ENCODE peak calls at places on chromosomes 3 and 15, in six cellular contexts. One of them, this sample, is unnamed.

GRCh38 chr3:151769175-151769574 is 35.4 kb downstream of the AADACL2 start:
- DNase-seq in tibial artery: no peak
- DNase-seq in AG04449: no peak
- DNase-seq in testis: no peak
- DNase-seq in CD8-positive, alpha-beta T cell: no peak
- DNase-seq in IMR-90: no peak
- DNase-seq in this sample: no peak

GRCh38 chr3:184381261-184382224 is 1.7 kb downstream of the CHRD start:
- DNase-seq in tibial artery: peak
- DNase-seq in AG04449: no peak
- DNase-seq in testis: no peak
- DNase-seq in CD8-positive, alpha-beta T cell: no peak
- DNase-seq in IMR-90: no peak
- DNase-seq in this sample: no peak

GRCh38 chr3:42033741-42034140 is 57.4 kb upstream of the TRAK1 start:
- DNase-seq in tibial artery: no peak
- DNase-seq in AG04449: no peak
- DNase-seq in testis: no peak
- DNase-seq in CD8-positive, alpha-beta T cell: no peak
- DNase-seq in IMR-90: peak
- DNase-seq in this sample: no peak

GRCh38 chr3:64207289-64208086 is 17.8 kb downstream of the PRICKLE2 start:
- DNase-seq in tibial artery: no peak
- DNase-seq in AG04449: no peak
- DNase-seq in testis: peak
- DNase-seq in CD8-positive, alpha-beta T cell: no peak
- DNase-seq in IMR-90: peak
- DNase-seq in this sample: no peak

GRCh38 chr15:81493246-81493645 is 119.2 kb upstream of the TMC3 start:
- DNase-seq in tibial artery: no peak
- DNase-seq in AG04449: no peak
- DNase-seq in testis: no peak
- DNase-seq in CD8-positive, alpha-beta T cell: no peak
- DNase-seq in IMR-90: no peak
- DNase-seq in this sample: no peak

GRCh38 chr3:149576071-149576564 is 81.7 kb downstream of the WWTR1 start:
- DNase-seq in tibial artery: no peak
- DNase-seq in AG04449: peak
- DNase-seq in testis: no peak
- DNase-seq in CD8-positive, alpha-beta T cell: no peak
- DNase-seq in IMR-90: peak
- DNase-seq in this sample: peak

GRCh38 chr3:143267984-143268383 is 148.4 kb downstream of the CHST2 start:
- DNase-seq in tibial artery: no peak
- DNase-seq in AG04449: no peak
- DNase-seq in testis: no peak
- DNase-seq in CD8-positive, alpha-beta T cell: no peak
- DNase-seq in IMR-90: no peak
- DNase-seq in this sample: peak

GRCh38 chr3:112459750-112460149 is 39.5 kb downstream of the BTLA start:
- DNase-seq in tibial artery: no peak
- DNase-seq in AG04449: no peak
- DNase-seq in testis: no peak
- DNase-seq in CD8-positive, alpha-beta T cell: no peak
- DNase-seq in IMR-90: no peak
- DNase-seq in this sample: no peak

GRCh38 chr3:101685870-101686307 is 629 bp downstream of the RPL24 start:
- DNase-seq in tibial artery: no peak
- DNase-seq in AG04449: no peak
- DNase-seq in testis: no peak
- DNase-seq in CD8-positive, alpha-beta T cell: no peak
- DNase-seq in IMR-90: no peak
- DNase-seq in this sample: no peak

GRCh38 chr3:101689291-101689690 is 2.8 kb upstream of the RPL24 start:
- DNase-seq in tibial artery: no peak
- DNase-seq in AG04449: no peak
- DNase-seq in testis: no peak
- DNase-seq in CD8-positive, alpha-beta T cell: no peak
- DNase-seq in IMR-90: no peak
- DNase-seq in this sample: no peak

GRCh38 chr3:101687142-101687931 is 819 bp upstream of the RPL24 start:
- DNase-seq in tibial artery: no peak
- DNase-seq in AG04449: no peak
- DNase-seq in testis: peak
- DNase-seq in CD8-positive, alpha-beta T cell: no peak
- DNase-seq in IMR-90: no peak
- DNase-seq in this sample: no peak

GRCh38 chr3:101680466-101680865 is 3.5 kb upstream of the ZBTB11 start:
- DNase-seq in tibial artery: no peak
- DNase-seq in AG04449: no peak
- DNase-seq in testis: no peak
- DNase-seq in CD8-positive, alpha-beta T cell: no peak
- DNase-seq in IMR-90: no peak
- DNase-seq in this sample: no peak

DNA sequence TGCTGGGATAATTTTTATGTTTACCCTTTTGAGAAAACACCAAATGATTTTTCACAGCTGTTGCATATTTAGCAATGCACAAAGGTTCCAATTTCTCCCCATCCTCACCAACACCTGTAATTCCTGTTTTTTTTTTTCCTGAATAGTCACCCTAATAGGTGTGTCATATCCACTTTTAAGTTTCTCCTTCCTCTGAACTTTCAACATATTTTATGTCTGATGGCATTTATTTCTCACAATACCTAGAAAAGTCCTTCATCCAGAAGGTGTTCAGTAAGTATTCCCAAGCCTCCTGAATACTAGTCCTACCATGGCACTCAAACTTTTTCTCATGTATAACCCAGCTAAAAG is 1.5 kb downstream of the RPL24 start:
- DNase-seq in tibial artery: no peak
- DNase-seq in AG04449: no peak
- DNase-seq in testis: no peak
- DNase-seq in CD8-positive, alpha-beta T cell: no peak
- DNase-seq in IMR-90: no peak
- DNase-seq in this sample: no peak
- H3K4me3 ChIP-seq in tibial artery: peak
- H3K4me3 ChIP-seq in AG04449: peak
- H3K4me3 ChIP-seq in testis: peak
- H3K4me3 ChIP-seq in CD8-positive, alpha-beta T cell: peak
- H3K4me3 ChIP-seq in IMR-90: peak
- H3K4me3 ChIP-seq in this sample: peak

GRCh38 chr3:145972851-145973250 is 188.1 kb downstream of the PLOD2 start:
- DNase-seq in tibial artery: no peak
- DNase-seq in AG04449: no peak
- DNase-seq in testis: no peak
- DNase-seq in CD8-positive, alpha-beta T cell: no peak
- DNase-seq in IMR-90: no peak
- DNase-seq in this sample: no peak
- TF ChIP-seq CTCF in tibial artery: no peak
- TF ChIP-seq CTCF in AG04449: no peak
- TF ChIP-seq CTCF in testis: no peak
- TF ChIP-seq CTCF in CD8-positive, alpha-beta T cell: no peak
- TF ChIP-seq CTCF in IMR-90: no peak
- TF ChIP-seq CTCF in this sample: no peak

DNA sequence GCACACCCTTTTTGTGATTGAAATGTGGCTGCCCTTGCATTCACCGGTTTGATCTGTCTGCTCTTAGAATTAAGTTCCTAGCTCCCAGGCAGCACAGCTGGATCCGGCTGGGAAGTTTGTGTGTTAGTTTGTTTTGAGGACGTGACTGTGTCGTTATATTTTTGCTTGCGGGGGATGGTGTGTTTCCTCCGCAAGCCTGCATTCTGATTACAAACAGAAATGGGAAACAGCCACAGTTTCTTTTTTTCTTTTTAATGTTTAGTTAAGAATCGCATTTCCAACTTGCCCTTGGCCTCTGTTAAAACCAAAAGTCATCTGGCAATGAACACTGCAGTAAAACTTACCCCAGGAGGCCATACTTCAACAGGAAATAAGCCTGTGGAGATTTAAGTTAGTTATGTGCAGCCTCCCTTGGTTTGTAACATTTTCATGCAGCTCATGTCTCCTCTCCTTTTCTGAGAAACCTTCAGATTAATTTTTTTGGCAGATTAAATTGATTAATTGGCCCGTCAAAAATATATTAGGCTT is 890 bp downstream of the TMOD3 start:
- DNase-seq in tibial artery: no peak
- DNase-seq in AG04449: no peak
- DNase-seq in testis: peak
- DNase-seq in CD8-positive, alpha-beta T cell: no peak
- DNase-seq in IMR-90: peak
- DNase-seq in this sample: peak
- H3K4me3 ChIP-seq in tibial artery: peak
- H3K4me3 ChIP-seq in AG04449: peak
- H3K4me3 ChIP-seq in testis: peak
- H3K4me3 ChIP-seq in CD8-positive, alpha-beta T cell: peak
- H3K4me3 ChIP-seq in IMR-90: peak
- H3K4me3 ChIP-seq in this sample: peak

GRCh38 chr3:147384210-147385058 is 21.9 kb downstream of the ZIC4 start:
- DNase-seq in tibial artery: no peak
- DNase-seq in AG04449: no peak
- DNase-seq in testis: peak
- DNase-seq in CD8-positive, alpha-beta T cell: no peak
- DNase-seq in IMR-90: no peak
- DNase-seq in this sample: no peak
- TF ChIP-seq CTCF in tibial artery: no peak
- TF ChIP-seq CTCF in AG04449: no peak
- TF ChIP-seq CTCF in testis: peak
- TF ChIP-seq CTCF in CD8-positive, alpha-beta T cell: no peak
- TF ChIP-seq CTCF in IMR-90: peak
- TF ChIP-seq CTCF in this sample: peak

DNA sequence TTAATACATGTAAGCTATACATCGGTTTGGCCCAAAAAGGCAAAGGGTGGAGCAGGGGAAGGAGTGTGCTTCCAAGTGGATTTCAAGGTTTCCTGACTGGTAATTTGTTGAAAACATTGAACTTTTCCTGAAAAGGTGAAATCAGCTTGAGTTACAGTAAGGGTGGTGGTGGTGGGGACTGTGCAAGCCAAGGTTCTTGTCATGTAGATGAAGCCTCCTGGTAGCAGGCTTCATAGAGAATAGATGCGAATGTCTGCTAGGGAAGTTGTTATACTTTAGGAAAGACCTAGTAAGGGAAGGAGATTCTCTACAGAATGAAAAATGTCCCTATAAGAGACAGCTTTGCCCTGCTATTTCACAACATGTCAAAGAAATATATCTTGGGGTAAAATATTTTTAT is 528.2 kb upstream of the CBLB start:
- DNase-seq in tibial artery: no peak
- DNase-seq in AG04449: no peak
- DNase-seq in testis: no peak
- DNase-seq in CD8-positive, alpha-beta T cell: no peak
- DNase-seq in IMR-90: no peak
- DNase-seq in this sample: no peak
- H3K4me3 ChIP-seq in tibial artery: no peak
- H3K4me3 ChIP-seq in AG04449: no peak
- H3K4me3 ChIP-seq in testis: no peak
- H3K4me3 ChIP-seq in CD8-positive, alpha-beta T cell: no peak
- H3K4me3 ChIP-seq in IMR-90: no peak
- H3K4me3 ChIP-seq in this sample: no peak

GRCh38 chr15:89814112-89814742 is 425 bp downstream of the ANPEP start:
- DNase-seq in tibial artery: no peak
- DNase-seq in AG04449: no peak
- DNase-seq in testis: no peak
- DNase-seq in CD8-positive, alpha-beta T cell: no peak
- DNase-seq in IMR-90: no peak
- DNase-seq in this sample: no peak

GRCh38 chr15:89810837-89811236 is 3.8 kb downstream of the ANPEP start:
- DNase-seq in tibial artery: no peak
- DNase-seq in AG04449: no peak
- DNase-seq in testis: no peak
- DNase-seq in CD8-positive, alpha-beta T cell: no peak
- DNase-seq in IMR-90: no peak
- DNase-seq in this sample: no peak

GRCh38 chr15:89813381-89814111 is 1.1 kb downstream of the ANPEP start:
- DNase-seq in tibial artery: no peak
- DNase-seq in AG04449: no peak
- DNase-seq in testis: no peak
- DNase-seq in CD8-positive, alpha-beta T cell: no peak
- DNase-seq in IMR-90: no peak
- DNase-seq in this sample: no peak

GRCh38 chr15:89812847-89813320 is 1.8 kb downstream of the ANPEP start:
- DNase-seq in tibial artery: no peak
- DNase-seq in AG04449: no peak
- DNase-seq in testis: no peak
- DNase-seq in CD8-positive, alpha-beta T cell: no peak
- DNase-seq in IMR-90: no peak
- DNase-seq in this sample: no peak

DNA sequence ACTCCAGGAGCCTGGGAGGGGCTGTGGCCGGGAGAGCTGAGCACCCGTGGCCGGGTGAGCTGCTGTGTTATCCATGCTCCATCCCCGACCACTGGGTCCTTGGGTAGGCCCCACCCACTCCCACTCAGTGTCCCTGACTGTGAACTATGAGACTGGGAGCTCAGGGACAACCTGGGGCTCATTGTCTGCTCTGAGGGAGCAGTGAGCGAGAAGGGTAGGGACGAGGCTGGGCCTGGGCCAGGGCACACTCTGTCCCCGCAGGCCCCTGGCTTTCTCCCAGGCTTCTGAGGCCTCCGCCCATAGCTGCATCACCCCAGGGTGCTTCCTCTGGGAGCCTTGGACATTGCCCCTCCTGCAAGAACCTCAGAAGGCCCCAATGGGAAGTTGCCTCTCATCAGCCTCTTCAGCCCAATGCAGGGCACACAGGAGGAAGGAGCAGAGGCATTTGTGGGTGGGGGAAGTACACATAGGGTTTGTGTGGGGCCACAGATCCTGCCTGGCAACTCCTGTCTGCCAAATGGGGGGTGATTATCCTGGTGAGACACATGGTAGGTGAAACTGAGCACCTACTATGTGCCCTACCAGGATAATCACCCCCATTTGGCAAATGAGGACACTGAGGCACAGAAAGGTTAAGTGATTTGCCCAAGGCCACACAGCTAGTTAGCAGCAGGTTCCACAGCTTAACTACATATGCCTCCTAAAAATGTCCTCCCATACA is 2.4 kb downstream of the ANPEP start:
- DNase-seq in tibial artery: peak
- DNase-seq in AG04449: no peak
- DNase-seq in testis: peak
- DNase-seq in CD8-positive, alpha-beta T cell: no peak
- DNase-seq in IMR-90: no peak
- DNase-seq in this sample: peak
- TF ChIP-seq CTCF in tibial artery: no peak
- TF ChIP-seq CTCF in AG04449: no peak
- TF ChIP-seq CTCF in testis: no peak
- TF ChIP-seq CTCF in CD8-positive, alpha-beta T cell: no peak
- TF ChIP-seq CTCF in IMR-90: no peak
- TF ChIP-seq CTCF in this sample: no peak

GRCh38 chr15:23687143-23687470 is at the start of gene NDN:
- DNase-seq in tibial artery: no peak
- DNase-seq in AG04449: no peak
- DNase-seq in testis: peak
- DNase-seq in CD8-positive, alpha-beta T cell: no peak
- DNase-seq in IMR-90: peak
- DNase-seq in this sample: peak
- H3K4me3 ChIP-seq in tibial artery: peak
- H3K4me3 ChIP-seq in AG04449: peak
- H3K4me3 ChIP-seq in testis: peak
- H3K4me3 ChIP-seq in CD8-positive, alpha-beta T cell: no peak
- H3K4me3 ChIP-seq in IMR-90: peak
- H3K4me3 ChIP-seq in this sample: peak